ENCODE peak calls at places on chromosomes 7 and 10, in four cellular contexts. One of them, this sample, is unnamed.

GRCh38 chr10:113563306-113564088 is 10.6 kb downstream of the HABP2 start:
- DNase-seq in iris pigment epithelial cell: peak
- DNase-seq in AML-193: peak
- DNase-seq in activated CD4-positive, alpha-beta T cell treated with anti-CD3 and anti-CD28 coated beads, Interleukin-2, amount 50 U/mL, for 1 hour: peak
- DNase-seq in this sample: peak

GRCh38 chr7:102044984-102045673 is 227.7 kb downstream of the CUX1 start:
- DNase-seq in iris pigment epithelial cell: peak
- DNase-seq in AML-193: no peak
- DNase-seq in activated CD4-positive, alpha-beta T cell treated with anti-CD3 and anti-CD28 coated beads, Interleukin-2, amount 50 U/mL, for 1 hour: no peak
- DNase-seq in this sample: no peak

GRCh38 chr7:158828343-158829020 is 827 bp downstream of the ESYT2 start:
- DNase-seq in activated CD4-positive, alpha-beta T cell treated with anti-CD3 and anti-CD28 coated beads, Interleukin-2, amount 50 U/mL, for 1 hour: no peak
- DNase-seq in AML-193: no peak
- DNase-seq in iris pigment epithelial cell: peak
- DNase-seq in this sample: no peak

GRCh38 chr7:51785806-51786205 is 469.2 kb upstream of the COBL start:
- DNase-seq in AML-193: no peak
- DNase-seq in iris pigment epithelial cell: no peak
- DNase-seq in activated CD4-positive, alpha-beta T cell treated with anti-CD3 and anti-CD28 coated beads, Interleukin-2, amount 50 U/mL, for 1 hour: no peak
- DNase-seq in this sample: no peak

GRCh38 chr10:52229271-52229931 is 84.7 kb upstream of the DKK1 start:
- DNase-seq in activated CD4-positive, alpha-beta T cell treated with anti-CD3 and anti-CD28 coated beads, Interleukin-2, amount 50 U/mL, for 1 hour: no peak
- DNase-seq in AML-193: no peak
- DNase-seq in iris pigment epithelial cell: peak
- DNase-seq in this sample: no peak

GRCh38 chr10:124545346-124545745 is 83.7 kb downstream of the LHPP start:
- DNase-seq in activated CD4-positive, alpha-beta T cell treated with anti-CD3 and anti-CD28 coated beads, Interleukin-2, amount 50 U/mL, for 1 hour: no peak
- DNase-seq in AML-193: no peak
- DNase-seq in iris pigment epithelial cell: no peak
- DNase-seq in this sample: no peak

GRCh38 chr7:64559206-64559605 is 3.7 kb downstream of the ZNF680 start:
- DNase-seq in iris pigment epithelial cell: peak
- DNase-seq in AML-193: no peak
- DNase-seq in activated CD4-positive, alpha-beta T cell treated with anti-CD3 and anti-CD28 coated beads, Interleukin-2, amount 50 U/mL, for 1 hour: no peak
- DNase-seq in this sample: no peak

GRCh38 chr7:7183061-7183832 is 903 bp downstream of the C1GALT1 start:
- DNase-seq in AML-193: peak
- DNase-seq in activated CD4-positive, alpha-beta T cell treated with anti-CD3 and anti-CD28 coated beads, Interleukin-2, amount 50 U/mL, for 1 hour: peak
- DNase-seq in iris pigment epithelial cell: peak
- DNase-seq in this sample: no peak

GRCh38 chr10:124522131-124522902 is 60.7 kb downstream of the LHPP start:
- DNase-seq in activated CD4-positive, alpha-beta T cell treated with anti-CD3 and anti-CD28 coated beads, Interleukin-2, amount 50 U/mL, for 1 hour: no peak
- DNase-seq in AML-193: no peak
- DNase-seq in iris pigment epithelial cell: no peak
- DNase-seq in this sample: no peak

GRCh38 chr7:19224951-19225350 is 79.7 kb upstream of the FERD3L start:
- DNase-seq in AML-193: no peak
- DNase-seq in iris pigment epithelial cell: peak
- DNase-seq in activated CD4-positive, alpha-beta T cell treated with anti-CD3 and anti-CD28 coated beads, Interleukin-2, amount 50 U/mL, for 1 hour: no peak
- DNase-seq in this sample: no peak

GRCh38 chr10:6498771-6499170 is 81.3 kb downstream of the PRKCQ start:
- DNase-seq in AML-193: peak
- DNase-seq in iris pigment epithelial cell: no peak
- DNase-seq in activated CD4-positive, alpha-beta T cell treated with anti-CD3 and anti-CD28 coated beads, Interleukin-2, amount 50 U/mL, for 1 hour: no peak
- DNase-seq in this sample: peak

GRCh38 chr10:35523670-35524225 is 81.4 kb upstream of the GJD4 start:
- DNase-seq in AML-193: no peak
- DNase-seq in iris pigment epithelial cell: no peak
- DNase-seq in activated CD4-positive, alpha-beta T cell treated with anti-CD3 and anti-CD28 coated beads, Interleukin-2, amount 50 U/mL, for 1 hour: no peak
- DNase-seq in this sample: no peak

GRCh38 chr10:114683593-114683992 is 25.5 kb upstream of the ABLIM1 start:
- DNase-seq in activated CD4-positive, alpha-beta T cell treated with anti-CD3 and anti-CD28 coated beads, Interleukin-2, amount 50 U/mL, for 1 hour: no peak
- DNase-seq in iris pigment epithelial cell: no peak
- DNase-seq in AML-193: no peak
- DNase-seq in this sample: no peak

GRCh38 chr10:79380918-79381775 is 33.9 kb downstream of the PPIF start:
- DNase-seq in iris pigment epithelial cell: no peak
- DNase-seq in AML-193: no peak
- DNase-seq in activated CD4-positive, alpha-beta T cell treated with anti-CD3 and anti-CD28 coated beads, Interleukin-2, amount 50 U/mL, for 1 hour: no peak
- DNase-seq in this sample: no peak

GRCh38 chr7:150406311-150406564 is 27.1 kb downstream of the ZNF775 start:
- DNase-seq in activated CD4-positive, alpha-beta T cell treated with anti-CD3 and anti-CD28 coated beads, Interleukin-2, amount 50 U/mL, for 1 hour: no peak
- DNase-seq in iris pigment epithelial cell: no peak
- DNase-seq in AML-193: no peak
- DNase-seq in this sample: no peak

GRCh38 chr10:103663802-103664201 is 170.3 kb downstream of the NEURL1 start:
- DNase-seq in activated CD4-positive, alpha-beta T cell treated with anti-CD3 and anti-CD28 coated beads, Interleukin-2, amount 50 U/mL, for 1 hour: no peak
- DNase-seq in AML-193: no peak
- DNase-seq in iris pigment epithelial cell: no peak
- DNase-seq in this sample: no peak

GRCh38 chr7:116561697-116562483 is 37.1 kb downstream of the CAV1 start:
- DNase-seq in iris pigment epithelial cell: no peak
- DNase-seq in activated CD4-positive, alpha-beta T cell treated with anti-CD3 and anti-CD28 coated beads, Interleukin-2, amount 50 U/mL, for 1 hour: no peak
- DNase-seq in AML-193: no peak
- DNase-seq in this sample: no peak

GRCh38 chr7:24572421-24573007 is 738 bp upstream of the PALS2 start:
- DNase-seq in iris pigment epithelial cell: peak
- DNase-seq in activated CD4-positive, alpha-beta T cell treated with anti-CD3 and anti-CD28 coated beads, Interleukin-2, amount 50 U/mL, for 1 hour: peak
- DNase-seq in AML-193: no peak
- DNase-seq in this sample: peak

GRCh38 chr7:130865408-130866236 is 131.6 kb upstream of the KLF14 start:
- DNase-seq in activated CD4-positive, alpha-beta T cell treated with anti-CD3 and anti-CD28 coated beads, Interleukin-2, amount 50 U/mL, for 1 hour: no peak
- DNase-seq in AML-193: peak
- DNase-seq in iris pigment epithelial cell: no peak
- DNase-seq in this sample: no peak

GRCh38 chr10:124685251-124685650 is 58.9 kb downstream of the FAM53B start:
- DNase-seq in iris pigment epithelial cell: no peak
- DNase-seq in AML-193: peak
- DNase-seq in activated CD4-positive, alpha-beta T cell treated with anti-CD3 and anti-CD28 coated beads, Interleukin-2, amount 50 U/mL, for 1 hour: no peak
- DNase-seq in this sample: no peak

GRCh38 chr10:29257106-29257783 is 31.6 kb upstream of the LYZL1 start:
- DNase-seq in activated CD4-positive, alpha-beta T cell treated with anti-CD3 and anti-CD28 coated beads, Interleukin-2, amount 50 U/mL, for 1 hour: no peak
- DNase-seq in iris pigment epithelial cell: peak
- DNase-seq in AML-193: no peak
- DNase-seq in this sample: no peak

GRCh38 chr10:52486840-52487611 is 172.9 kb downstream of the DKK1 start:
- DNase-seq in iris pigment epithelial cell: peak
- DNase-seq in AML-193: no peak
- DNase-seq in activated CD4-positive, alpha-beta T cell treated with anti-CD3 and anti-CD28 coated beads, Interleukin-2, amount 50 U/mL, for 1 hour: no peak
- DNase-seq in this sample: no peak

GRCh38 chr7:137873524-137873923 is 26.8 kb upstream of the DGKI start:
- DNase-seq in AML-193: no peak
- DNase-seq in iris pigment epithelial cell: peak
- DNase-seq in activated CD4-positive, alpha-beta T cell treated with anti-CD3 and anti-CD28 coated beads, Interleukin-2, amount 50 U/mL, for 1 hour: no peak
- DNase-seq in this sample: no peak

GRCh38 chr10:132414402-132415016 is 17.5 kb downstream of the PWWP2B start:
- DNase-seq in AML-193: no peak
- DNase-seq in activated CD4-positive, alpha-beta T cell treated with anti-CD3 and anti-CD28 coated beads, Interleukin-2, amount 50 U/mL, for 1 hour: no peak
- DNase-seq in iris pigment epithelial cell: peak
- DNase-seq in this sample: no peak

GRCh38 chr10:95373660-95374059 is 82.9 kb upstream of the PDLIM1 start:
- DNase-seq in AML-193: no peak
- DNase-seq in iris pigment epithelial cell: no peak
- DNase-seq in activated CD4-positive, alpha-beta T cell treated with anti-CD3 and anti-CD28 coated beads, Interleukin-2, amount 50 U/mL, for 1 hour: no peak
- DNase-seq in this sample: no peak

This sample was measured in effector memory CD8-positive, alpha-beta T cell.